ENCODE peak calls at places on chromosomes 2 and 18, in ten cellular contexts. Y is CD4-positive, alpha-beta T cell; D is T-helper 22 cell; B is GOT3; C is islet precursor cell; P is stimulated activated CD8-positive, alpha-beta memory T cell treated with anti-CD3 and anti-CD28 coated beads, Interleukin-2, amount 100 ng/mL, for 48 hours; T is central memory CD4-positive, alpha-beta T cell; F is T-helper 2 cell; G is C1 segment of cervical spinal cord; E is NCI-H1105 treated with DMSO at 0.1 percent for 48 hours. H is an unnamed sample.

GRCh38 chr2:54239427-54239826 is 16.6 kb downstream of the TSPYL6 start:
- DNase-seq in Y (no peak), D (no peak), B (no peak), C (no peak), P (no peak), T (no peak), F (no peak), G (no peak), E (no peak), H (no peak)

GRCh38 chr2:50547521-50547920 is 484.4 kb downstream of the NRXN1 start:
- DNase-seq in Y (no peak), D (no peak), B (no peak), C (no peak), P (no peak), T (no peak), F (no peak), G (no peak), E (no peak), H (no peak)

GRCh38 chr2:97646977-97647376 is 1.1 kb downstream of the COX5B start:
- DNase-seq in Y (no peak), D (no peak), B (no peak), C (no peak), P (no peak), T (no peak), F (no peak), G (no peak), E (no peak), H (no peak)

GRCh38 chr18:32358529-32358928 is 112.2 kb downstream of the GAREM1 start:
- DNase-seq in Y (no peak), D (no peak), B (no peak), C (no peak), P (no peak), T (no peak), F (no peak), G (no peak), E (no peak), H (no peak)

GRCh38 chr18:618618-619017 is 21.8 kb downstream of the CLUL1 start:
- DNase-seq in Y (no peak), D (no peak), B (no peak), C (no peak), P (no peak), T (no peak), F (no peak), G (no peak), E (no peak), H (no peak)

GRCh38 chr2:216572582-216573578 is 60.3 kb upstream of the IGFBP2 start:
- DNase-seq in Y (no peak), D (no peak), B (no peak), C (no peak), P (no peak), T (no peak), F (no peak), G (no peak), E (no peak), H (no peak)

GRCh38 chr18:35393716-35394115 is 16.6 kb upstream of the ZNF396 start:
- DNase-seq in Y (no peak), D (no peak), B (no peak), C (no peak), P (no peak), T (no peak), F (no peak), G (no peak), E (no peak), H (no peak)

GRCh38 chr2:54629914-54630609 is 93.4 kb upstream of the EML6 start:
- DNase-seq in Y (no peak), D (no peak), B (no peak), C (no peak), P (peak), T (no peak), F (no peak), G (no peak), E (no peak), H (peak)

GRCh38 chr2:218286570-218287459 is 5.5 kb downstream of the TMBIM1 start:
- DNase-seq in Y (peak), D (peak), B (peak), C (peak), P (peak), T (peak), F (peak), G (peak), E (no peak), H (peak)

GRCh38 chr2:189157431-189157830 is 22.1 kb downstream of the COL5A2 start:
- DNase-seq in Y (no peak), D (no peak), B (no peak), C (no peak), P (no peak), T (no peak), F (no peak), G (no peak), E (no peak), H (peak)

GRCh38 chr18:51405683-51406477 is 208.4 kb upstream of the MEX3C start:
- DNase-seq in Y (no peak), D (no peak), B (no peak), C (no peak), P (no peak), T (no peak), F (no peak), G (no peak), E (no peak), H (no peak)

GRCh38 chr2:10846110-10846861 is 33.7 kb upstream of the PDIA6 start:
- DNase-seq in Y (no peak), D (no peak), B (no peak), C (no peak), P (no peak), T (no peak), F (no peak), G (no peak), E (no peak), H (no peak)

GRCh38 chr2:20465716-20466391 is 19.0 kb downstream of the RHOB start:
- DNase-seq in Y (no peak), D (no peak), B (no peak), C (peak), P (no peak), T (no peak), F (no peak), G (no peak), E (peak), H (no peak)

GRCh38 chr18:77559274-77559910 is 309.7 kb downstream of the GALR1 start:
- DNase-seq in Y (no peak), D (no peak), B (no peak), C (no peak), P (no peak), T (no peak), F (no peak), G (no peak), E (no peak), H (no peak)

GRCh38 chr2:43305006-43305405 is 78.6 kb upstream of the ZFP36L2 start:
- DNase-seq in Y (no peak), D (no peak), B (no peak), C (no peak), P (no peak), T (no peak), F (no peak), G (no peak), E (no peak), H (peak)

GRCh38 chr2:123303735-123304134 is 721.4 kb upstream of the CNTNAP5 start:
- DNase-seq in Y (no peak), D (no peak), B (no peak), C (no peak), P (no peak), T (no peak), F (no peak), G (no peak), E (no peak), H (no peak)

GRCh38 chr2:101113441-101114267 is 37.5 kb downstream of the TBC1D8 start:
- DNase-seq in Y (no peak), D (no peak), B (peak), C (peak), P (no peak), T (no peak), F (no peak), G (no peak), E (peak), H (peak)